ENCODE peak calls at places on chromosomes 4 and X, in ten cellular contexts. V is stimulated activated CD8-positive, alpha-beta memory T cell treated with anti-CD3 and anti-CD28 coated beads, Interleukin-4, amount 100 ng/mL, for 24 hours; U is naive thymus-derived CD8-positive, alpha-beta T cell; A is nephron progenitor cell; T is left colon; F is activated naive CD4-positive, alpha-beta T cell treated with anti-CD3 and anti-CD28 coated beads for 36 hours; Z is fibroblast of mammary gland; O is AG08396; Y is NCI-H510A; G is AG09319. S is an unnamed sample.

GRCh38 chr4:55355555-55355954 is 9.5 kb downstream of the SRD5A3 start:
- DNase-seq in V (no peak), U (no peak), G (no peak), Z (no peak), T (no peak), O (no peak), A (no peak), F (no peak), Y (no peak), S (no peak)

GRCh38 chr4:789571-790465 is 36.1 kb downstream of the CPLX1 start:
- DNase-seq in G (no peak), A (no peak), T (no peak), F (no peak), V (no peak), Z (no peak), O (no peak), Y (no peak), U (no peak), S (no peak)

GRCh38 chr4:91123742-91124141 is 996.5 kb downstream of the CCSER1 start:
- DNase-seq in Y (no peak), V (no peak), F (no peak), T (no peak), Z (no peak), O (no peak), G (no peak), U (no peak), A (no peak), S (no peak)

GRCh38 chr4:82268050-82268825 is 105.6 kb downstream of the HNRNPD start:
- DNase-seq in V (no peak), A (peak), U (peak), O (peak), T (peak), G (peak), F (peak), Z (peak), Y (peak), S (peak)

GRCh38 chr4:81785338-81785737 is 313.6 kb upstream of the RASGEF1B start:
- DNase-seq in Z (no peak), V (no peak), F (no peak), O (no peak), U (no peak), G (no peak), T (no peak), A (no peak), Y (no peak), S (no peak)

GRCh38 chrX:129690435-129690834 is 35.7 kb upstream of the APLN start:
- DNase-seq in V (no peak), Y (no peak), U (no peak), T (no peak), F (no peak), Z (peak), O (no peak), A (no peak), G (no peak), S (no peak)

GRCh38 chr4:3480528-3481112 is 17.5 kb downstream of the DOK7 start:
- DNase-seq in Y (no peak), A (peak), O (peak), V (peak), Z (peak), U (peak), F (peak), T (peak), G (peak), S (peak)

GRCh38 chr4:142900622-142901021 is 54.5 kb upstream of the INPP4B start:
- DNase-seq in T (no peak), F (no peak), A (no peak), V (no peak), Y (no peak), G (no peak), Z (no peak), O (no peak), U (no peak), S (no peak)

GRCh38 chr4:153757407-153757806 is 2.4 kb downstream of the RNF175 start:
- DNase-seq in A (no peak), Y (no peak), U (no peak), Z (no peak), T (no peak), V (no peak), O (no peak), G (no peak), F (no peak), S (no peak)

S was measured in AG04450.